ENCODE peak calls at places on chromosomes 5 and 9, in nine cellular contexts. V is PC-3; J is putamen; U is NCI-H510A; L is NCI-H460; N is neural progenitor cell; D is activated CD8-positive, alpha-beta memory T cell treated with anti-CD3 and anti-CD28 coated beads for 24 hours; F is PC-9; P is fibroblast of villous mesenchyme. S is an unnamed sample.

GRCh38 chr5:51829691-51830090 is 446.4 kb downstream of the ISL1 start:
- DNase-seq in V (peak), J (no peak), U (no peak), L (no peak), N (no peak), D (no peak), F (no peak), P (no peak), S (no peak)

GRCh38 chr9:22617156-22617555 is 170.5 kb downstream of the DMRTA1 start:
- DNase-seq in V (peak), J (no peak), U (no peak), L (no peak), N (no peak), D (no peak), F (no peak), P (no peak), S (no peak)

GRCh38 chr5:178305801-178306200 is 73.2 kb upstream of the PHYKPL start:
- DNase-seq in V (no peak), J (no peak), U (no peak), L (no peak), N (no peak), D (no peak), F (no peak), P (no peak), S (no peak)

GRCh38 chr5:75197746-75198145 is 38.9 kb downstream of the ANKRD31 start:
- DNase-seq in V (no peak), J (no peak), U (no peak), L (no peak), N (no peak), D (no peak), F (no peak), P (no peak), S (no peak)

GRCh38 chr5:171453056-171453725 is 33.7 kb downstream of the FGF18 start:
- DNase-seq in V (no peak), J (no peak), U (no peak), L (no peak), N (no peak), D (no peak), F (no peak), P (no peak), S (peak)

GRCh38 chr5:35956429-35956828 is 18.0 kb upstream of the CAPSL start:
- DNase-seq in V (peak), J (no peak), U (no peak), L (no peak), N (no peak), D (no peak), F (no peak), P (no peak), S (no peak)

GRCh38 chr9:27423919-27424710 is 100.0 kb upstream of the IFNK start:
- DNase-seq in V (no peak), J (no peak), U (no peak), L (no peak), N (no peak), D (no peak), F (no peak), P (no peak), S (no peak)

GRCh38 chr9:95044731-95045508 is 272.6 kb downstream of the FANCC start:
- DNase-seq in V (no peak), J (no peak), U (no peak), L (no peak), N (peak), D (no peak), F (no peak), P (no peak), S (peak)

GRCh38 chr5:66406761-66407289 is 189.4 kb upstream of the MAST4 start:
- DNase-seq in V (no peak), J (no peak), U (no peak), L (no peak), N (no peak), D (no peak), F (no peak), P (no peak), S (no peak)

GRCh38 chr5:142671801-142672200 is 14.1 kb downstream of the FGF1 start:
- DNase-seq in V (peak), J (no peak), U (no peak), L (no peak), N (no peak), D (no peak), F (no peak), P (peak), S (no peak)

GRCh38 chr5:6142353-6142752 is 236.0 kb downstream of the MED10 start:
- DNase-seq in V (no peak), J (no peak), U (no peak), L (no peak), N (no peak), D (no peak), F (no peak), P (no peak), S (no peak)